ENCODE peak calls at places on chromosomes 1 and 21, in seven cellular contexts. X is cardiac fibroblast, C is NCI-H2171 treated with DMSO at 0.1 percent for 48 hours, V is NCI-H446, G is amygdala, N is NCI-H1105 treated with DMSO at 0.1 percent for 48 hours, U is T follicular helper cell. A is an unnamed sample.
A peak's percentile ranks its signal among the peaks of the same experiment; 100 is the strongest.

GRCh38 chr1:19044975-19045831 is 88.7 kb upstream of the IFFO2 start:
- DNase-seq in X (peak; percentile 86), C (no peak), V (no peak), G (peak; percentile 38), N (no peak), U (no peak), A (peak; percentile 68)

GRCh38 chr1:240122639-240123604 is 31.2 kb downstream of the FMN2 start:
- DNase-seq in X (no peak), C (no peak), V (no peak), G (peak; percentile 48), N (peak; percentile 85), U (no peak), A (peak; percentile 13)

GRCh38 chr1:105894006-105894405 is 1162.5 kb upstream of the PRMT6 start:
- DNase-seq in X (no peak), C (no peak), V (no peak), G (no peak), N (no peak), U (no peak), A (no peak)

GRCh38 chr21:28334407-28334806 is 658.3 kb downstream of the LTN1 start:
- DNase-seq in X (no peak), C (no peak), V (no peak), G (no peak), N (no peak), U (no peak), A (no peak)

GRCh38 chr1:228341814-228342626 is 64.6 kb downstream of the TRIM11 start:
- DNase-seq in X (no peak), C (no peak), V (no peak), G (no peak), N (no peak), U (no peak), A (no peak)

GRCh38 chr1:227892930-227893695 is 54.6 kb downstream of the WNT9A start:
- DNase-seq in X (no peak), C (no peak), V (no peak), G (no peak), N (no peak), U (no peak), A (no peak)

GRCh38 chr1:29682171-29682917 is 446.0 kb downstream of the PTPRU start:
- DNase-seq in X (no peak), C (peak; percentile 86), V (no peak), G (no peak), N (no peak), U (no peak), A (no peak)

GRCh38 chr1:32351859-32352745 is 10.2 kb downstream of the FAM229A start:
- DNase-seq in X (peak; percentile 40), C (no peak), V (peak; percentile 51), G (no peak), N (no peak), U (no peak), A (no peak)

GRCh38 chr1:214636436-214636835 is 33.4 kb downstream of the CENPF start:
- DNase-seq in X (no peak), C (peak; percentile 96), V (peak; percentile 95), G (no peak), N (no peak), U (no peak), A (no peak)

GRCh38 chr1:245060684-245061374 is 94.0 kb upstream of the KIF26B start:
- DNase-seq in X (peak; percentile 28), C (no peak), V (peak; percentile 80), G (no peak), N (no peak), U (no peak), A (no peak)

GRCh38 chr1:186983327-186983726 is 154.6 kb downstream of the PLA2G4A start:
- DNase-seq in X (peak; percentile 87), C (no peak), V (no peak), G (no peak), N (no peak), U (no peak), A (no peak)

GRCh38 chr1:8047686-8048522 is 21.8 kb upstream of the ERRFI1 start:
- DNase-seq in X (peak; percentile 95), C (no peak), V (peak; percentile 44), G (no peak), N (no peak), U (no peak), A (no peak)

GRCh38 chr1:101448018-101448417 is 211.2 kb downstream of the S1PR1 start:
- DNase-seq in X (no peak), C (no peak), V (no peak), G (no peak), N (no peak), U (no peak), A (no peak)

GRCh38 chr1:7120863-7121621 is 335.8 kb downstream of the CAMTA1 start:
- DNase-seq in X (no peak), C (no peak), V (no peak), G (no peak), N (no peak), U (no peak), A (no peak)

GRCh38 chr21:44466351-44466954 is 11.1 kb downstream of the LRRC3 start:
- DNase-seq in X (no peak), C (no peak), V (no peak), G (no peak), N (no peak), U (no peak), A (no peak)

GRCh38 chr1:171257207-171258052 is 9.1 kb downstream of the FMO1 start:
- DNase-seq in X (peak; percentile 24), C (no peak), V (no peak), G (no peak), N (peak; percentile 5), U (no peak), A (no peak)

GRCh38 chr1:64038119-64038518 is 165.3 kb upstream of the UBE2U start:
- DNase-seq in X (no peak), C (no peak), V (no peak), G (no peak), N (no peak), U (no peak), A (no peak)

GRCh38 chr1:202274611-202275010 is 67.1 kb downstream of the UBE2T start:
- DNase-seq in X (peak; percentile 65), C (no peak), V (peak; percentile 45), G (no peak), N (no peak), U (peak; percentile 14), A (no peak)

GRCh38 chr1:199173356-199173755 is 534.5 kb downstream of the PTPRC start:
- DNase-seq in X (peak; percentile 29), C (no peak), V (no peak), G (no peak), N (no peak), U (no peak), A (no peak)

GRCh38 chr1:215475719-215476525 is 91.2 kb upstream of the KCTD3 start:
- DNase-seq in X (peak; percentile 31), C (no peak), V (peak; percentile 13), G (no peak), N (peak; percentile 74), U (no peak), A (no peak)

GRCh38 chr1:43603004-43603403 is 46.9 kb upstream of the KDM4A start:
- DNase-seq in X (no peak), C (no peak), V (no peak), G (no peak), N (no peak), U (no peak), A (no peak)

GRCh38 chr1:248404024-248404423 is 1.2 kb downstream of the OR2T1 start:
- DNase-seq in X (peak; percentile 0), C (peak; percentile 23), V (no peak), G (no peak), N (no peak), U (no peak), A (no peak)

GRCh38 chr1:232503497-232503896 is 126.4 kb downstream of the SIPA1L2 start:
- DNase-seq in X (no peak), C (no peak), V (no peak), G (no peak), N (no peak), U (no peak), A (no peak)

GRCh38 chr1:228510101-228510850 is 23.1 kb downstream of the RNF187 start:
- DNase-seq in X (no peak), C (peak; percentile 32), V (no peak), G (no peak), N (no peak), U (no peak), A (no peak)

GRCh38 chr1:22912311-22912710 is 60.4 kb downstream of the LACTBL1 start:
- DNase-seq in X (no peak), C (no peak), V (no peak), G (no peak), N (no peak), U (no peak), A (no peak)

GRCh38 chr1:167118188-167118587 is 24.3 kb downstream of the STYXL2 start:
- DNase-seq in X (no peak), C (no peak), V (no peak), G (no peak), N (peak; percentile 22), U (no peak), A (no peak)

A was measured in hypothalamus.